ENCODE peak calls at places on chromosome 18, in five cellular contexts. F is SHP77; Q is adrenal gland; A is activated CD4-positive, alpha-beta T cell treated with anti-CD3 and anti-CD28 coated beads, Interleukin-2, amount 50 U/mL, for 4 hours; R is activated T-cell treated with anti-CD3 and anti-CD28 coated beads, Interleukin-2, amount 50 U/mL, for 4 hours. V is an unnamed sample.

GRCh38 chr18:75482880-75483279 is 55.4 kb upstream of the SMIM21 start:
- DNase-seq in Q (no peak), R (no peak), F (no peak), A (no peak), V (no peak)

GRCh38 chr18:52337286-52337685 is 2.7 kb upstream of the DCC start:
- DNase-seq in F (no peak), A (no peak), R (no peak), Q (no peak), V (no peak)

GRCh38 chr18:2991241-2991640 is 21.7 kb downstream of the LPIN2 start:
- DNase-seq in R (no peak), F (no peak), Q (no peak), A (no peak), V (no peak)

GRCh38 chr18:37266290-37266689 is 299.3 kb downstream of the CELF4 start:
- DNase-seq in A (no peak), F (no peak), R (no peak), Q (no peak), V (peak)

GRCh38 chr18:35247412-35248249 is 6.8 kb downstream of the ZNF397 start:
- DNase-seq in R (no peak), A (no peak), Q (no peak), F (no peak), V (no peak)

GRCh38 chr18:70397259-70397925 is 108.5 kb downstream of the SOCS6 start:
- DNase-seq in R (no peak), F (no peak), A (no peak), Q (no peak), V (no peak)

GRCh38 chr18:48963555-48964480 is 13.1 kb upstream of the SMAD7 start:
- DNase-seq in R (no peak), F (no peak), A (no peak), Q (no peak), V (no peak)

GRCh38 chr18:74996055-74996454 is 212.9 kb downstream of the PTGR3 start:
- DNase-seq in R (no peak), Q (no peak), F (no peak), A (no peak), V (no peak)

GRCh38 chr18:63878343-63878742 is 9.2 kb upstream of the SERPINB2 start:
- DNase-seq in F (no peak), R (no peak), Q (no peak), A (no peak), V (no peak)

GRCh38 chr18:80246656-80247402 is 485 bp downstream of the PARD6G start:
- DNase-seq in Q (peak), F (no peak), A (no peak), R (no peak), V (peak)

GRCh38 chr18:43570593-43570992 is 293.3 kb upstream of the SYT4 start:
- DNase-seq in A (no peak), R (no peak), Q (no peak), F (no peak), V (no peak)

GRCh38 chr18:28411806-28412205 is 234.9 kb upstream of the CDH2 start:
- DNase-seq in A (no peak), R (no peak), F (no peak), Q (no peak), V (peak)

V was measured in cardiac muscle cell.